ENCODE peak calls at places on chromosomes 7 and 10, in four cellular contexts. E is SK-N-SH, B is GM12878, N is H1. L is an unnamed sample. For H3K4me1, the result is how much of the 10 kb centered on the place peaks cover.

GRCh38 chr7:74082770-74083116 is 861 bp upstream of the LIMK1 start:
- DNase-seq in N (no peak), E (peak), B (no peak), L (no peak)

GRCh38 chr10:93701903-93702277 is 502 bp downstream of the FRA10AC1 start:
- DNase-seq in E (peak), N (no peak), B (no peak), L (peak)

GRCh38 chr10:112934193-112934592 is 15.9 kb upstream of the TCF7L2 start:
- DNase-seq in E (no peak), B (no peak), N (no peak), L (no peak)

GRCh38 chr10:70742537-70743429 is 42.4 kb downstream of the TBATA start:
- DNase-seq in B (no peak), N (no peak), E (no peak), L (peak)

GRCh38 chr10:74208081-74208480 is 57.1 kb downstream of the ADK start:
- DNase-seq in E (no peak), B (no peak), N (no peak), L (no peak)

GRCh38 chr7:158524749-158525635 is 62.6 kb downstream of the PTPRN2 start:
- DNase-seq in E (no peak), N (no peak), B (no peak), L (no peak)

GRCh38 chr10:43287056-43288007 is 20.5 kb upstream of the RASGEF1A start:
- DNase-seq in E (no peak), B (peak), N (no peak), L (no peak)

GRCh38 chr7:85386460-85386859 is 199.6 kb upstream of the SEMA3D start:
- DNase-seq in E (no peak), B (no peak), N (no peak), L (no peak)

GRCh38 chr7:155066417-155066950 is 3.6 kb upstream of the HTR5A start:
- DNase-seq in N (no peak), B (no peak), E (no peak), L (no peak)

GRCh38 chr7:127252736-127253288 is at the start of gene GRM8:
- DNase-seq in N (peak), E (peak), B (no peak), L (peak)

GRCh38 chr10:107686095-107686494 is 521.6 kb upstream of the SORCS1 start:
- DNase-seq in N (no peak), B (no peak), E (no peak), L (no peak)

GRCh38 chr10:131874991-131875451 is 25.8 kb upstream of the PPP2R2D start:
- DNase-seq in E (peak), N (peak), B (no peak), L (peak)

GRCh38 chr7:37920619-37921339 is at the start of gene EPDR1:
- DNase-seq in E (peak), N (no peak), B (no peak), L (peak)

GRCh38 chr10:122637371-122637770 is 62.3 kb downstream of the C10orf120 start:
- DNase-seq in E (peak), N (no peak), B (no peak), L (no peak)

GRCh38 chr7:140281960-140282359 is 105.2 kb upstream of the KDM7A start:
- DNase-seq in E (no peak), B (no peak), N (no peak), L (no peak)

GRCh38 chr10:43892062-43892765 is 243.5 kb upstream of the ZNF32 start:
- DNase-seq in E (no peak), N (no peak), B (no peak), L (no peak)

GRCh38 chr7:128835790-128836641 is 5.8 kb downstream of the FLNC start:
- DNase-seq in N (no peak), E (no peak), B (no peak), L (no peak)

GRCh38 chr7:1287629-1288225 is 55.1 kb downstream of the UNCX start:
- DNase-seq in N (no peak), B (no peak), E (no peak), L (no peak)

GRCh38 chr7:23377134-23377533 is 78.0 kb downstream of the MALSU1 start:
- DNase-seq in N (no peak), B (no peak), E (no peak), L (no peak)

GRCh38 chr7:111107576-111107975 is 16.6 kb downstream of the LRRN3 start:
- DNase-seq in E (no peak), N (no peak), B (no peak), L (no peak)

GRCh38 chr10:19499291-19499765 is 316.9 kb upstream of the PLXDC2 start:
- DNase-seq in N (no peak), E (no peak), B (no peak), L (no peak)

GRCh38 chr7:101179117-101179779 is 845 bp downstream of the NAT16 start:
- DNase-seq in N (no peak), B (no peak), E (peak), L (no peak)

GRCh38 chr7:73738220-73738611 is 386 bp downstream of the ABHD11 start:
- DNase-seq in N (no peak), B (no peak), E (peak), L (no peak)

GRCh38 chr7:92873776-92874175 is 37.4 kb upstream of the CDK6 start:
- DNase-seq in E (no peak), N (no peak), B (no peak), L (no peak)

GRCh38 chr10:128324058-128324457 is 197.8 kb upstream of the MKI67 start:
- DNase-seq in B (no peak), E (no peak), N (peak), L (peak)

GRCh38 chr10:21720090-21720489 is 186.1 kb downstream of the MLLT10 start:
- DNase-seq in E (no peak), N (no peak), B (no peak), L (no peak)

GRCh38 chr7:106112972-106113421 is 885 bp upstream of the SYPL1 start:
- DNase-seq in E (no peak), N (no peak), B (no peak), L (no peak)

GRCh38 chr10:28841625-28842024 is 164.3 kb downstream of the BAMBI start:
- DNase-seq in B (no peak), E (no peak), N (no peak), L (no peak)

GRCh38 chr10:48289652-48290238 is 15.2 kb upstream of the FRMPD2 start:
- DNase-seq in N (no peak), E (peak), B (no peak), L (peak)

GRCh38 chr10:69335063-69335587 is 56.8 kb downstream of the HK1 start:
- DNase-seq in E (no peak), N (no peak), B (no peak), L (no peak)

GRCh38 chr10:21347043-21347799 is 178.3 kb downstream of the SKIDA1 start:
- DNase-seq in N (no peak), B (no peak), E (no peak), L (no peak)

DNA sequence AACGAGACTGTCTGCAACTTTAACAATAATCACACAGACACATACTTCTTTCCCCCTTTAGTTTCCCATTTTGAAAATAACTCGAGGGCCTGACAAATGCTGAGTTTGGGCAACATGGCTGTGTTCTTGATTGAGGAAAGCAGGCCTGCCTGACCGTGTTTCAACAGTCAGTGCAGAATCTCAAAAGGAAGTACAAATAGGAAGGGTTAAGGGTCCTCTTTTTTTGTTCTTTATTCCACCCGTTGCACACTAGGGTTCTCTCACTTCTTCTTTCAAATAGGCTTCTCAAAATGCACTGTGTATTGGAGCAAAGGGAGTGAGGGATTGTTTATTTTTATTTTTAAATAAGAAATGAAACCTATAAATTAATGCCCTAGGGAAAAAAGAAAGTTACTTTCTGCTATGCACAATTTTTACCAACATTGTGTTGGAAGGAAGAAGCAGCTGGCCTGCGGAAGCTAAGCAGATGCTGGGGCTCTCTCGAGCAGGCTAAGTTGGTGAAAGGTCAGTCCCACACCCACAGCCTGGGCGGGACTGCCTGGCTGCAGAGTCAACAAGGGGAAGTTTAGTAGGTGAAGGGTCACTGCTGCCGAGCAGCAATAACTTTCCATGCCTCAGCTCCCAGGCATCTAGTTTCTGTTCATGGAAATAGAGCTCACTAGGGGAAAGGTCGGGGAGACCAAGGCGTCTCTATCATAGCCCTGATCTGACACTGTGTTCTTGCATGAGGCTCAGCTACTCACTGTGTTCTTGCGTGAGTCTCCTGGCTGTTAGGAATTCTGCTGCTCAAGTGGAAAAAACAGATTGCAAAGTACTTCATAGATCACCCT is 12.2 kb upstream of the PDK4 start:
- DNase-seq in E (peak), N (no peak), B (peak), L (peak)
- TF ChIP-seq TCF12 in E (peak), N (peak), B (peak), L (no peak)

GRCh38 chr10:32976338-32976737 is 18.3 kb upstream of the ITGB1 start:
- DNase-seq in N (no peak), B (no peak), E (no peak), L (no peak)

GRCh38 chr10:32971536-32972091 is 13.6 kb upstream of the ITGB1 start:
- DNase-seq in B (no peak), E (no peak), N (no peak), L (peak)

GRCh38 chr10:32972929-32973328 is 14.9 kb upstream of the ITGB1 start:
- DNase-seq in N (no peak), B (no peak), E (no peak), L (no peak)

GRCh38 chr10:32972454-32972853 is 14.4 kb upstream of the ITGB1 start:
- DNase-seq in B (no peak), E (no peak), N (no peak), L (no peak)

GRCh38 chr10:32970910-32971309 is 12.9 kb upstream of the ITGB1 start:
- DNase-seq in E (no peak), N (no peak), B (no peak), L (no peak)
- H3K4me1 ChIP-seq in E (under half), N (under half), B (under half), L (under half)

GRCh38 chr7:44284881-44285541 is 40.4 kb downstream of the CAMK2B start:
- DNase-seq in B (no peak), E (peak), N (no peak), L (no peak)

GRCh38 chr7:44285561-44285960 is 39.8 kb downstream of the CAMK2B start:
- DNase-seq in B (no peak), E (peak), N (no peak), L (no peak)

GRCh38 chr7:44282601-44283171 is 42.7 kb downstream of the CAMK2B start:
- DNase-seq in N (no peak), E (peak), B (no peak), L (no peak)

GRCh38 chr7:44283381-44284211 is 41.8 kb downstream of the CAMK2B start:
- DNase-seq in N (no peak), B (no peak), E (peak), L (no peak)

GRCh38 chr7:44284216-44284615 is 41.2 kb downstream of the CAMK2B start:
- DNase-seq in B (no peak), N (no peak), E (peak), L (no peak)
- TF ChIP-seq TCF12 in B (no peak), N (no peak), E (no peak), L (no peak)

GRCh38 chr10:13907570-13907969 is 320.8 kb downstream of the PRPF18 start:
- DNase-seq in E (no peak), N (no peak), B (no peak), L (no peak)
- H3K4me1 ChIP-seq in E (under half), N (under half), B (under half), L (under half)

DNA sequence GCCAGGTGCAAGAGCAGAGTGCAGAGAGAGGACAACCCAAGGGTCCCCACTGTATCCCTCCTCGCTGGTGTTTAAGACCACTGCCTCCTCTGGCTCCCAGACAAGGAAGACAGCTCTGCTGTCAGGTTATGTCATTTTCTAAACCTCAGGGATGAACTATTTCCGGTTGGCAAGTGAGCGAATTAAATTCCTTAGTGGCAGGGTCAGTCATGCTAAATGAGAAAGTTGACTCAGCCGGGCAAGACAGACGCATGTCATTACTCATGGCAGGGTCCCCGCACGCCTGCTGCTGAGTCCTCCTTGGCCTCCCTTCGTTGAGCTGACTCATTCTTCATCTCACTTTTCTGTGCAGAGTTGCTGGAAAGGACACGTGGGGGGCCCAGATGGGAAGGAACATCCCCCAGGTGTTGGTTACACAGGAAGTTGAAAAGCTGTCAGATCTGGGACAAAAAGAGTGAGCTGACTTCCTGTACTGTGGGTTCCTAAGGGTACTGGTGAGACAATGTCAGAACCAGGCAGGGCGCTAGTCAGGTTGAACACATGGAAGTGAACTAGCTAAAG is 47.1 kb upstream of the UCN3 start:
- DNase-seq in E (no peak), B (no peak), N (no peak), L (peak)
- TF ChIP-seq TCF12 in E (peak), B (no peak), N (no peak), L (no peak)

GRCh38 chr10:15197276-15197675 is 28.8 kb upstream of the NMT2 start:
- DNase-seq in B (no peak), E (no peak), N (no peak), L (no peak)
- H3K4me1 ChIP-seq in B (under half), E (under half), N (under half), L (under half)

DNA sequence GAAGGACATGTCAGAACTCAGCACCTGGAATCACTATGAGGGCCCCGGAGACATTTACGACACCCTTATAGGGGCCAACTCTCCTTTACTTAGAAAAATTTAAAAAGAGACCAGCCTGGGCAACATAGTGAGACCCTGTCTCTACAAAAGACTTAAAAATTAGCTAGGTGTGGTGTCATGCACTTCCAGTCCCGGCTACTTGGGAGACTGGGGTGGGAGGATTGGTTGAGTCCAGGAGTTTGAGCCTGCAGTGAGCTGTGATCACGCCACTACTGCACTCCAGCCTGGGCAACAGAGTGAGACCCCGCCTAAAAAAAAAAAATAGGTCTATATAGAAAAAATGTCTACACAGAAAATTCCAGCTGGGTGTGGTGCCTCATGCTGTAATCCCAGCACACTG is 7.5 kb upstream of the CYTH3 start:
- DNase-seq in B (no peak), N (no peak), E (no peak), L (no peak)
- TF ChIP-seq TCF12 in B (no peak), N (no peak), E (no peak), L (no peak)

L was measured in HepG2.